ENCODE peak calls at places on chromosomes 1 and 21, in four cellular contexts. Q, N, Y and G are unnamed samples.
A peak's percentile ranks its signal among the peaks of the same experiment; 100 is the strongest.

GRCh38 chr1:67760030-67760821 is 73.0 kb downstream of the GNG12 start:
- DNase-seq in Q (peak; percentile 62), N (peak; percentile 76), Y (peak; percentile 87), G (peak; percentile 90)

GRCh38 chr1:202200112-202200548 is 6.5 kb downstream of the LGR6 start:
- DNase-seq in Q (peak; percentile 66), N (no peak), Y (no peak), G (no peak)

GRCh38 chr21:39109163-39109530 is 74.1 kb downstream of the PSMG1 start:
- DNase-seq in Q (no peak), N (no peak), Y (no peak), G (no peak)

GRCh38 chr1:77940921-77941570 is 37.8 kb downstream of the FUBP1 start:
- DNase-seq in Q (no peak), N (no peak), Y (no peak), G (no peak)

GRCh38 chr1:232476538-232476950 is 153.4 kb downstream of the SIPA1L2 start:
- DNase-seq in Q (no peak), N (no peak), Y (no peak), G (no peak)

GRCh38 chr1:231357187-231357772 is 19.2 kb downstream of the SPRTN start:
- DNase-seq in Q (no peak), N (no peak), Y (no peak), G (no peak)

GRCh38 chr1:200373811-200374231 is 36.0 kb downstream of the ZNF281 start:
- DNase-seq in Q (no peak), N (no peak), Y (peak; percentile 84), G (no peak)

GRCh38 chr1:74780600-74780999 is 47.6 kb downstream of the TYW3 start:
- DNase-seq in Q (no peak), N (no peak), Y (peak; percentile 6), G (no peak)

GRCh38 chr21:39153373-39153772 is 29.9 kb downstream of the PSMG1 start:
- DNase-seq in Q (peak; percentile 10), N (peak; percentile 70), Y (no peak), G (no peak)

GRCh38 chr21:33608559-33608958 is 20.1 kb upstream of the DONSON start:
- DNase-seq in Q (no peak), N (no peak), Y (no peak), G (no peak)

GRCh38 chr1:16187748-16188401 is 24.6 kb downstream of the ARHGEF19 start:
- DNase-seq in Q (peak; percentile 78), N (peak; percentile 94), Y (peak; percentile 52), G (no peak)

GRCh38 chr1:25897754-25898153 is 8.5 kb downstream of the STMN1 start:
- DNase-seq in Q (no peak), N (no peak), Y (no peak), G (no peak)

GRCh38 chr1:58649555-58649954 is 50.3 kb downstream of the MYSM1 start:
- DNase-seq in Q (no peak), N (no peak), Y (no peak), G (no peak)

GRCh38 chr1:111369177-111369576 is 58.4 kb downstream of the OVGP1 start:
- DNase-seq in Q (no peak), N (no peak), Y (no peak), G (no peak)

GRCh38 chr1:54464477-54465146 is 58.4 kb upstream of the SSBP3 start:
- DNase-seq in Q (no peak), N (peak; percentile 91), Y (no peak), G (no peak)

GRCh38 chr1:14593279-14593678 is 5.2 kb upstream of the KAZN start:
- DNase-seq in Q (no peak), N (no peak), Y (no peak), G (no peak)

GRCh38 chr1:69388044-69388443 is 179.7 kb upstream of the LRRC7 start:
- DNase-seq in Q (no peak), N (no peak), Y (no peak), G (no peak)
- H3K4me1 ChIP-seq in Q (no peaks in the 10 kb centered on the region), N (no peaks in the 10 kb centered on the region), Y (no peaks in the 10 kb centered on the region), G (no peaks in the 10 kb centered on the region)

GRCh38 chr1:225146478-225146877 is 217.0 kb downstream of the DNAH14 start:
- DNase-seq in Q (no peak), N (no peak), Y (no peak), G (no peak)
- TF ChIP-seq JUNB in Q (no peak), N (no peak), Y (no peak), G (no peak)

DNA sequence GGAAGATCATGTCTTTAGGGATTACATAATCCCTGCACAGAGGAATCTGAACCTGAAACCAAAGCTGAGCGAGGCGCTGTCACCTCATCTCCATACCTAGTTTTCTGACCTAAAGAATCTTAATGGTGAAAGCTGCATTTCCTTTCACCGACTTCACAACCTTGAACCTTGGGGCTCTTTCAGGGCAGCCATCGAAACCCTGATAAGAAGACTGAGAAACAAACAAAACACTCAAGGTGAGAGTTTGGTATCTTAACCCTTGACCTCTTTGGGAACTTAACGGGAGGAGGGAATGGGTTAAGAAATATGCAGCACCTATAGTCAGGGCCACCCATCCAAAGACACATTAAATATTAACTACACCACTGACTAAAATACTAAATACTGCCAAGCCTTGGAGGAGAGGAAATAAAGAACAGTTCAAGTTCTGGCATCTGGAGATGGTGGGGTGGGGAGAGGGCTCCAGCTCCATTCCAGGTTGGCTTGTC is 2.0 kb downstream of the C1orf116 start:
- DNase-seq in Q (no peak), N (no peak), Y (no peak), G (no peak)
- TF ChIP-seq SMC3 in Q (no peak), N (no peak), Y (no peak), G (no peak)

DNA sequence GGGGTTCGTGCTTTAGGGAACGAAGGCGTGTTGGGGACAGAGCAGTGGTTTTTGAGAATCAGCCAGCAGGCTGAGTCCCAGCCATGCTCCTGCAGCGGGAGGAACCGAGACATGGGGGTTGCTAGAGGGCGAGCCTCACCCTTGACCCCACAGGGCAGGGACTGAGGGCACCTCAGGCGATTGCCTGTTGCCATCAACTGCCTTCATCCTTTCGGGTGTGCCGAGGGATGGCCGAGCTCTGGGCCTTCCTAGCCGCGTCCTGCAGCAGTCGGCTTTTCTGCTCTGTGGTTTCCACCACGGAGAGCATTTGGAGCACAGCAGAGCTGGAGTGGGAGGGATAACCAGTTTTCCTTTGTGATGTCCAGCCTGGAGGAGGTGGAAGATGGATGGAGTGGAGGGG is 13.3 kb downstream of the SPSB1 start:
- DNase-seq in Q (no peak), N (no peak), Y (no peak), G (no peak)
- H3K4me1 ChIP-seq in Q (peaks cover 48% of the 10 kb centered on the region), N (peaks cover 3% of the 10 kb centered on the region), Y (no peaks in the 10 kb centered on the region), G (no peaks in the 10 kb centered on the region)

DNA sequence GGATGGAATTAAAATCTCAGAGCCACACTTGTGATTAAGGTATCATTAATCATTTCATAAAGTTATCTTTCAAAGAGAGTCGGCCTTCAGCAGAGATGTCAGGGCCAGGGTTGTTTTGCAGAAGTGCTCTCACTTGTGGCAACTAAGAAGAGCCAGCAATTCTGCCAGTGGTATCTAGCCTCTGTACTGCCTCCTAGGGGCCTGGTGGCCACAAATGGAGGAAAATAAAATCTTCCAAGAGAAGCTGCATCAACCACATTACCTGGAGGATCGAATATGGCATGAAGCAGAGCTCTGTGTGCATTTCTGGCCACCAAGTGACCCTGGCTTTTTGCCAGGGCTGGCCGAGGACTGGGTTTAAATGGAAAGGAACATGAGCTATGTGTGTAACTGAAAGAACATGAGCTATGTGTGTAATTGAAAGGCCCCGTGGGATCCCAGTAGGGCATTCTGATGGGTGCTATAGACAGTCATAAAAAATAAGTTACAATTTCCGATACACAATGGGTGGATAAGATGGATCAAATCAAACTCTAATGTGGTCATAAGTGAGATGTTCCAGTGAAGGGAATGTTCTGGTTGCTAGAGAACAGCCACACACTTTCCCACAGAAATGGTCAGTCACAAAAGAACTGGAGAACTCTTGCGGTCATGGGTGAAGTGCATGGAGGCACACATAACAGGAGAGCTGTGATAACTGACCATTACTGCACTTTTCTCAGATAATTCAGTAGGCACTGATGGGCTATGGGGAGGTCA is 335.8 kb downstream of the CAMTA1 start:
- DNase-seq in Q (no peak), N (peak; percentile 28), Y (no peak), G (no peak)
- TF ChIP-seq JUNB in Q (no peak), N (no peak), Y (no peak), G (no peak)